ENCODE peak calls at places on chromosomes 2 and 18, in four cellular contexts. B is PC-3, J is cardiac muscle cell, V is prostate gland. W is an unnamed sample.

GRCh38 chr18:54013452-54013851 is 211.0 kb downstream of the MBD2 start:
- DNase-seq in B (no peak), V (no peak), J (no peak), W (no peak)

GRCh38 chr2:177031435-177032222 is 181.0 kb upstream of the HNRNPA3 start:
- DNase-seq in V (no peak), B (no peak), J (no peak), W (no peak)

GRCh38 chr2:175036582-175037018 is 31.4 kb upstream of the CHN1 start:
- DNase-seq in B (peak; percentile 58), V (no peak), J (peak; percentile 38), W (no peak)

GRCh38 chr2:71592181-71592711 is 138.9 kb downstream of the DYSF start:
- DNase-seq in V (no peak), J (no peak), B (no peak), W (no peak)

GRCh38 chr18:74278983-74279382 is 12.8 kb downstream of the CYB5A start:
- DNase-seq in V (no peak), B (no peak), J (no peak), W (no peak)

GRCh38 chr2:1680222-1681016 is 63.9 kb downstream of the PXDN start:
- DNase-seq in V (no peak), B (no peak), J (no peak), W (no peak)

GRCh38 chr2:105235388-105236059 is 6.0 kb upstream of the GPR45 start:
- DNase-seq in V (peak; percentile 75), B (peak; percentile 89), J (peak; percentile 95), W (no peak)

GRCh38 chr18:43571078-43571689 is 293.9 kb upstream of the SYT4 start:
- DNase-seq in V (peak; percentile 18), J (peak; percentile 62), B (peak; percentile 59), W (no peak)

GRCh38 chr2:189421644-189422043 is 19.6 kb upstream of the WDR75 start:
- DNase-seq in J (no peak), B (peak; percentile 53), V (no peak), W (peak; percentile 45)

GRCh38 chr2:129884221-129884786 is 95.2 kb upstream of the RAB6C start:
- DNase-seq in J (no peak), V (no peak), B (no peak), W (no peak)

GRCh38 chr2:108926561-108927380 is 62.2 kb downstream of the EDAR start:
- DNase-seq in B (peak; percentile 5), V (peak; percentile 67), J (no peak), W (no peak)

GRCh38 chr18:48988508-48989303 is 37.9 kb upstream of the SMAD7 start:
- DNase-seq in B (no peak), V (no peak), J (no peak), W (no peak)

GRCh38 chr2:108615480-108616090 is 81.3 kb downstream of the LIMS1 start:
- DNase-seq in B (peak; percentile 46), V (no peak), J (peak; percentile 61), W (no peak)

GRCh38 chr18:22408059-22408458 is 9.7 kb downstream of the CTAGE1 start:
- DNase-seq in J (no peak), B (no peak), V (no peak), W (no peak)

GRCh38 chr18:22410126-22410525 is 7.6 kb downstream of the CTAGE1 start:
- DNase-seq in B (no peak), V (no peak), J (no peak), W (no peak)

GRCh38 chr18:22409445-22409844 is 8.3 kb downstream of the CTAGE1 start:
- DNase-seq in J (no peak), B (no peak), V (no peak), W (no peak)

GRCh38 chr18:22412502-22412901 is 5.2 kb downstream of the CTAGE1 start:
- DNase-seq in J (no peak), V (no peak), B (no peak), W (peak; percentile 53)

DNA sequence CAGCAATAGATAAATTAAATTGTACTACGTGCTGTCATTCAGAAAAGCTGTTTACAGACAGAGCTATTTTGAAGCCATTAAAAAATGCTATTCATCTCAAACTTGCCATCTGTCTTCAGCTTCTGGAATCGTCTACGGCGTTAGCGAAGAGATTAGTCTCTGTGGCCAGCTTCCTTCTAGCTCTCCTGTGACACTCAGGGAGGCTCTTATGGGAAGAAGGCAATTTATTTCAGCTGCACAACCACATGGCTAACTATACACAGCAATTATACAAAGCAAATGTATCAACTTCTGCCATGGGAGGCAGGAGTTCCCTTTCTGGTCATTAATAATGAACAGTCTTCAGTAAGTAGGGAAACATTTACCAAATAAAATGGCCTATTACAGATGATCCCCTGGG is 6.3 kb downstream of the CTAGE1 start:
- DNase-seq in V (no peak), J (no peak), B (no peak), W (no peak)
- H3K4me3 ChIP-seq in V (no peak overlapping the region), J (no peak overlapping the region), B (no peak overlapping the region), W (no peak overlapping the region)

DNA sequence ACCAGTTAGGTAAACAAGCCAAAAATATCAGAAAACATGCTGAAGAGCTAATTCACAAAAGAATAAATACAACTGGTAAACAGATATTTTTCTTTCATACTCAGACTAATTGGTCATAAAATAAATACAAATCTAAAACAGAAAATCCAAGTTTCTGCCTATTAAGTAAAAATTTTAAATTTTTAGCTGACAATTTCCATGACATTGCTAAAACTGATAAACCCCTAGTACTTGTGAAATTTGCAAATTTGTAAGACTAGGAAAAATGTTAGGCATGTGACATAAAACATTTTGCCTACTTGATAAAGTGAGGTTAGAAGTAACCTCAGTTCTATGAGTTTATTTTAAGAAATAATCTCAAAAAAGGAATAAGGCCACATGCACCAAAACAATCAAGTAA is 356.1 kb downstream of the LRATD1 start:
- DNase-seq in V (no peak), J (no peak), B (no peak), W (no peak)
- H3K4me3 ChIP-seq in V (no peak overlapping the region), J (no peak overlapping the region), B (no peak overlapping the region), W (no peak overlapping the region)

GRCh38 chr18:2572892-2573291 is 1.5 kb downstream of the NDC80 start:
- DNase-seq in J (peak; percentile 3), V (no peak), B (no peak), W (no peak)
- H3K4me3 ChIP-seq in J (peak overlapping the region; percentile 99), V (no peak overlapping the region), B (peak overlapping the region; percentile 97), W (peak overlapping the region; percentile 67)

GRCh38 chr2:236172238-236172865 is 4.2 kb upstream of the GBX2 start:
- DNase-seq in V (no peak), B (no peak), J (no peak), W (no peak)

GRCh38 chr2:236169741-236170654 is 1.8 kb upstream of the GBX2 start:
- DNase-seq in V (no peak), J (no peak), B (no peak), W (no peak)

GRCh38 chr2:236172866-236173733 is 4.9 kb upstream of the GBX2 start:
- DNase-seq in V (no peak), J (no peak), B (no peak), W (no peak)

GRCh38 chr2:236170678-236171212 is 2.6 kb upstream of the GBX2 start:
- DNase-seq in J (no peak), V (no peak), B (no peak), W (no peak)

GRCh38 chr2:236171213-236172201 is 3.3 kb upstream of the GBX2 start:
- DNase-seq in B (no peak), V (no peak), J (no peak), W (no peak)
- H3K4me3 ChIP-seq in B (no peak overlapping the region), V (no peak overlapping the region), J (no peak overlapping the region), W (no peak overlapping the region)

W was measured in AG04449.